ENCODE peak calls at places on chromosomes 7 and 10, in eight cellular contexts. K is prostate gland, C is SK-N-SH, V is mammary epithelial cell, Y is fibroblast of lung, I is heart right ventricle, Q is cardiac muscle cell, W is astrocyte. O is an unnamed sample. For H3K27me3, the result is how much of the 10 kb centered on the place peaks cover.

GRCh38 chr7:130903358-130903974 is 169.5 kb upstream of the KLF14 start:
- DNase-seq in K (no peak), C (no peak), V (peak), Y (peak), I (no peak), Q (peak), W (peak), O (no peak)

GRCh38 chr10:43573250-43574034 is 974 bp downstream of the ZNF239 start:
- DNase-seq in K (no peak), C (peak), V (no peak), Y (peak), I (no peak), Q (peak), W (peak), O (no peak)

GRCh38 chr10:57362811-57363210 is 904.9 kb downstream of the IPMK start:
- DNase-seq in K (no peak), C (no peak), V (no peak), Y (no peak), I (no peak), Q (no peak), W (no peak), O (no peak)

GRCh38 chr7:100817097-100817496 is 10.2 kb downstream of the EPHB4 start:
- DNase-seq in K (no peak), C (no peak), V (no peak), Y (no peak), I (no peak), Q (no peak), W (no peak), O (no peak)

GRCh38 chr10:12568391-12568790 is 219.0 kb downstream of the CAMK1D start:
- DNase-seq in K (no peak), C (no peak), V (no peak), Y (no peak), I (no peak), Q (no peak), W (no peak), O (no peak)

GRCh38 chr10:4515711-4516110 is 310.3 kb upstream of the AKR1E2 start:
- DNase-seq in K (no peak), C (no peak), V (no peak), Y (no peak), I (no peak), Q (no peak), W (no peak), O (no peak)

GRCh38 chr7:19122018-19122588 is 4.7 kb upstream of the TWIST1 start:
- DNase-seq in K (no peak), C (peak), V (peak), Y (peak), I (no peak), Q (peak), W (no peak), O (no peak)

GRCh38 chr7:16652888-16653287 is 6.9 kb downstream of the BZW2 start:
- DNase-seq in K (peak), C (no peak), V (peak), Y (no peak), I (no peak), Q (no peak), W (no peak), O (no peak)

GRCh38 chr10:91474009-91474408 is 63.9 kb downstream of the HECTD2 start:
- DNase-seq in K (no peak), C (no peak), V (no peak), Y (no peak), I (no peak), Q (no peak), W (no peak), O (no peak)

GRCh38 chr7:1765336-1765735 is 95.3 kb downstream of the ELFN1 start:
- DNase-seq in K (no peak), C (no peak), V (no peak), Y (no peak), I (no peak), Q (no peak), W (no peak), O (no peak)

DNA sequence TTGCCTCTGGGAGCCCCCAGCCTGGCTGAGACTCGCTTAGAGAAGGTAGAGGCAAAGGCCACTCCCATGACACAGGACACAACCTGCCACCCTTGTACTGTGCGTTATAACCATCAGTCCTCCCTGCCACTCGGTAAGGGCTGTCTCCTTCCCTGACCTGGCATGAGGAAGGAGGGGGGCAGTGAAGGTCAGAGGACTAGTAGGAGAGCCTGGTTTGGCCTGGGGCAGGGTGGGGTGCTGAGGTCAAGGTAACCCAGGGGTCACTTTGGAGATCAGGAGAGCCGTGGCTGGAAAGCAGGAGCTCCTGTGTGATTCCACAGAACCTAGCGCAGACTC is 6.9 kb upstream of the TNRC18 start:
- DNase-seq in K (no peak), C (no peak), V (no peak), Y (no peak), I (no peak), Q (no peak), W (no peak), O (no peak)
- H3K4me3 ChIP-seq in K (no peak), C (no peak), V (no peak), Y (no peak), I (peak), Q (no peak), W (no peak), O (no peak)

DNA sequence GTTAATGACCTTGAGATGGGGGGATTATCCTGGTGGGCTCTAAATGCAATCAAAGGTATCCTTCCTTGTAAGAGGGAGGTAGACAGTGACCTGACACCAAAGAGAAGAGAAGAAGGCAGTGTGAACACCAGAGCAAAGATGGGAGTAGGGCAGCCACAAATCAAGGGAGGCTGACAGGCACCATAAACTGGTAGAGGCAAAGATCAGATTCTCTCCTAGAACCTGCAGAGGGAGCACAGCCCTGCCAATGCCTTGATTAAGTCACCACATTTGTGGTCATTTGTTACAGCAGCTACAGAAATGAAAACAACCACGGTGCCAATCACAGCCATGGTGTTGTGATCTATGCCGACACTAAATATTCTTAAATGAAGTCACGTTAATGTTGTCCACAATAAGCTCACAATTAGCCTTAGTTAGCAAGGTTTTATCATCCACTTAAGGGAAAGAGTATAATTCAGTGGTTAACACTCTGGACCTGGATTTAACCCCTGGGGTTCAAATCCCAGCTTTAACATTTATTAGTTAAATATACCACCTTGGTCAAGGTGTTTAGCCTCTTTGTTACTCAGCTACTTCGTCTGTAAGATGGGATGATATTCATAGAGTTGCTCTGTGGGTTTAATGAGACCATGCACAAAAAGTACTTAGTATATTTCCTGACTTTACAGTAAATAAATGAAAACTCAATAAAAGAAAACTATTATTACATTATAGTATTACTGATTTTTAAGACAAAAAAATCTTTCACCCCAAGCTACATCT is 70.8 kb downstream of the SGMS1 start:
- DNase-seq in K (no peak), C (no peak), V (no peak), Y (peak), I (no peak), Q (peak), W (peak), O (no peak)
- TF ChIP-seq CTCF in K (no peak), C (peak), V (peak), Y (peak), I (no peak), Q (peak), W (peak), O (peak)

DNA sequence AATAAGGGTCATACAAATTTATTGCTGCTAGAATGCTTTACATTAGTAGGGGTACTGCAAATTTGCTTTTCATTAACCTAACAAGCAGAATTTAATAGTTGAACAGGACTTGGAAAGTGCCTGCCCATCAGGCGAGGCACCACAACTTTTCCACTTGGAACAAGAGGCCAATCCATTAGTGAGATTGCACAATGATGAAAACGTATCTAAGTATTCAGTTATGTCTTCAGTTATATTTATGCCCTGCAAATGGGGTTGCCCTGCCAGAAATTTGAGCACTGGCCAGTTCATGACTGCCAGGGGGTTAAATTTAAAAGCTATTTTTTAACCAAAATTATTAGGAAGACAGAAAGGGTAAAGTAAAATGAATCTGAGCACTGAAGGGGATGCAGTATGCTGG is 111.1 kb upstream of the PALS2 start:
- DNase-seq in K (no peak), C (no peak), V (no peak), Y (no peak), I (no peak), Q (no peak), W (no peak), O (no peak)
- H3K27me3 ChIP-seq in K (under half), C (under half), V (under half), Y (under half), I (under half), Q (under half), W (under half), O (under half)

GRCh38 chr10:99874341-99875085 is 92.1 kb downstream of the ABCC2 start:
- DNase-seq in K (no peak), C (no peak), V (no peak), Y (no peak), I (no peak), Q (no peak), W (no peak), O (no peak)

GRCh38 chr10:99872367-99873162 is 90.1 kb downstream of the ABCC2 start:
- DNase-seq in K (no peak), C (no peak), V (peak), Y (no peak), I (no peak), Q (peak), W (peak), O (peak)

GRCh38 chr10:99870051-99870730 is 87.8 kb downstream of the ABCC2 start:
- DNase-seq in K (no peak), C (no peak), V (no peak), Y (no peak), I (no peak), Q (peak), W (peak), O (no peak)

GRCh38 chr10:99873846-99874245 is 91.4 kb downstream of the ABCC2 start:
- DNase-seq in K (no peak), C (no peak), V (no peak), Y (no peak), I (no peak), Q (no peak), W (no peak), O (no peak)

GRCh38 chr10:99869581-99869980 is 87.1 kb downstream of the ABCC2 start:
- DNase-seq in K (no peak), C (no peak), V (no peak), Y (no peak), I (no peak), Q (no peak), W (no peak), O (no peak)
- H3K4me3 ChIP-seq in K (no peak), C (no peak), V (no peak), Y (no peak), I (no peak), Q (no peak), W (no peak), O (no peak)

DNA sequence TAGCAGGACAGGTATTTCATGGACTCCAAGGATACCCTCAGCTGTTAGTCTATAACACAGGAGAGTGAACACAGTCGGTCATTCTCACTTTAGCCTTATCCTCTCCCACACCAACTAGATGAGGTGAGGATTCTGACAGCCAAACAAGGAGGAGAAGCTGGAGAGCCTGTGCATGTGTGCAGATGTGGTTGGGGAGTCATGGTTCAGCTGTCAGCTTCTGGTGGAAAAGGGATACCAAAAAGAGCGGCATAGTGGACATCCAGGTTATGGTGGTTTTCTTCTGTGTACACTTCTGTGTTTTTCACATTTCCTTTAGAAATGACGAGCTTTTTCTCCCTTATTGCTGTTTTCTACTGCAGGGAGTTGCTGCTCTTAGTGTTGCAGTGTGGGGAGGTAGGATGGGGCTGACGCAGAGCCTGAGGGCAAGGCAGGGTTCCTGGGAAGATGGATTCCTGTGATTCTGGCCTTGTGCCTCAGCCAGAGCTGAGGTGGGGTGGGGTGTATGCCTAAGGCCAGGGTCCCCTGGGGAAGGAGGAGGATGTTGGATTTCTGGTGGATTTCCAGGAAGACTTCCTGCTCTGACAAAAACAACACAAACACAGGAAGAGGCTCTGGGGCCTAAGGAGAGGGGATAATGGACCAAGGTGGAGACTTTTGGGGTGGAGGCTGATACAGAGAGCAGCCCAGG is 26.5 kb downstream of the PLAU start:
- DNase-seq in K (no peak), C (no peak), V (no peak), Y (no peak), I (peak), Q (peak), W (no peak), O (no peak)
- TF ChIP-seq CTCF in K (no peak), C (no peak), V (no peak), Y (no peak), I (no peak), Q (no peak), W (no peak), O (no peak)

DNA sequence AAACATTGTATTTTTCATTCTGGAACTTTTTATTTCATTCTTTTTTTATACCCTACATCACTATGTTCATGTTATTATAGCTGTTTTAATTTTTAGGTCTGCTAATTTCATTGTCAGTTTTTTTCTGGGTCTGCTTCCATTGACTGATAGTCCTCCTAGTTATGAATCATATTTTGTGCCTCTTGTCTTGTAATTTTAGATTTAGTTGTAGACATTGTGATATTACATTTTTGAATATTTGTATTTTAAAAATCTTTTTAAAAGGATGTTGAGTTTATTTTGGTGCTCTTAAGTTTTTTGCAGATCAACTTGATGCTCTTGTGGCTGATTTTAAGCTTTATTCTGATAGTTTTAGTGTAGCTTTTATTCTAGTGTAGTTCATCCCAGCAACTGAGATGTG is 57.6 kb downstream of the BTRC start:
- DNase-seq in K (no peak), C (no peak), V (no peak), Y (no peak), I (no peak), Q (no peak), W (no peak), O (no peak)
- H3K27me3 ChIP-seq in K (under half), C (under half), V (under half), Y (under half), I (under half), Q (under half), W (under half), O (under half)